ENCODE peak calls at places on chromosomes 3 and 15, in ten cellular contexts. One of them, this sample, is unnamed.

GRCh38 chr3:2141482-2141881 is 42.8 kb downstream of the CNTN4 start:
- DNase-seq in NCI-H1092 treated with DMSO at 0.1 percent for 48 hours: no peak
- DNase-seq in A549: no peak
- DNase-seq in kidney tubule cell: no peak
- DNase-seq in stimulated activated CD4-positive, alpha-beta T cell treated with anti-CD3 and anti-CD28 coated beads, Interleukin-1b, Interleukin-23, amount 100 ng/mL, for 1 hour: no peak
- DNase-seq in CD8-positive, alpha-beta T cell: no peak
- DNase-seq in astrocyte of the spinal cord: no peak
- DNase-seq in activated CD8-positive, alpha-beta memory T cell treated with anti-CD3 and anti-CD28 coated beads, Interleukin-2, amount 50 U/mL, for 4 hours: no peak
- DNase-seq in left ventricle myocardium superior: no peak
- DNase-seq in activated gamma-delta T cell treated with Interleukin-2 at 50 U/mL for 16 hours: no peak
- DNase-seq in this sample: no peak

GRCh38 chr3:195160257-195160898 is 110.6 kb downstream of the XXYLT1 start:
- DNase-seq in stimulated activated CD4-positive, alpha-beta T cell treated with anti-CD3 and anti-CD28 coated beads, Interleukin-1b, Interleukin-23, amount 100 ng/mL, for 1 hour: no peak
- DNase-seq in activated gamma-delta T cell treated with Interleukin-2 at 50 U/mL for 16 hours: no peak
- DNase-seq in A549: no peak
- DNase-seq in astrocyte of the spinal cord: no peak
- DNase-seq in left ventricle myocardium superior: no peak
- DNase-seq in NCI-H1092 treated with DMSO at 0.1 percent for 48 hours: no peak
- DNase-seq in CD8-positive, alpha-beta T cell: no peak
- DNase-seq in kidney tubule cell: peak
- DNase-seq in activated CD8-positive, alpha-beta memory T cell treated with anti-CD3 and anti-CD28 coated beads, Interleukin-2, amount 50 U/mL, for 4 hours: no peak
- DNase-seq in this sample: no peak

GRCh38 chr3:9064853-9065252 is 101.6 kb upstream of the RAD18 start:
- DNase-seq in activated gamma-delta T cell treated with Interleukin-2 at 50 U/mL for 16 hours: no peak
- DNase-seq in A549: no peak
- DNase-seq in NCI-H1092 treated with DMSO at 0.1 percent for 48 hours: no peak
- DNase-seq in activated CD8-positive, alpha-beta memory T cell treated with anti-CD3 and anti-CD28 coated beads, Interleukin-2, amount 50 U/mL, for 4 hours: no peak
- DNase-seq in stimulated activated CD4-positive, alpha-beta T cell treated with anti-CD3 and anti-CD28 coated beads, Interleukin-1b, Interleukin-23, amount 100 ng/mL, for 1 hour: no peak
- DNase-seq in astrocyte of the spinal cord: no peak
- DNase-seq in kidney tubule cell: no peak
- DNase-seq in CD8-positive, alpha-beta T cell: no peak
- DNase-seq in left ventricle myocardium superior: peak
- DNase-seq in this sample: no peak

GRCh38 chr3:66153471-66153870 is 67.3 kb upstream of the SLC25A26 start:
- DNase-seq in astrocyte of the spinal cord: no peak
- DNase-seq in kidney tubule cell: peak
- DNase-seq in stimulated activated CD4-positive, alpha-beta T cell treated with anti-CD3 and anti-CD28 coated beads, Interleukin-1b, Interleukin-23, amount 100 ng/mL, for 1 hour: no peak
- DNase-seq in CD8-positive, alpha-beta T cell: no peak
- DNase-seq in NCI-H1092 treated with DMSO at 0.1 percent for 48 hours: no peak
- DNase-seq in activated gamma-delta T cell treated with Interleukin-2 at 50 U/mL for 16 hours: no peak
- DNase-seq in left ventricle myocardium superior: no peak
- DNase-seq in A549: no peak
- DNase-seq in activated CD8-positive, alpha-beta memory T cell treated with anti-CD3 and anti-CD28 coated beads, Interleukin-2, amount 50 U/mL, for 4 hours: no peak
- DNase-seq in this sample: no peak

GRCh38 chr3:147030274-147030673 is 376.1 kb downstream of the ZIC4 start:
- DNase-seq in A549: no peak
- DNase-seq in NCI-H1092 treated with DMSO at 0.1 percent for 48 hours: no peak
- DNase-seq in stimulated activated CD4-positive, alpha-beta T cell treated with anti-CD3 and anti-CD28 coated beads, Interleukin-1b, Interleukin-23, amount 100 ng/mL, for 1 hour: no peak
- DNase-seq in activated CD8-positive, alpha-beta memory T cell treated with anti-CD3 and anti-CD28 coated beads, Interleukin-2, amount 50 U/mL, for 4 hours: no peak
- DNase-seq in CD8-positive, alpha-beta T cell: no peak
- DNase-seq in kidney tubule cell: no peak
- DNase-seq in astrocyte of the spinal cord: peak
- DNase-seq in activated gamma-delta T cell treated with Interleukin-2 at 50 U/mL for 16 hours: no peak
- DNase-seq in left ventricle myocardium superior: no peak
- DNase-seq in this sample: no peak

GRCh38 chr3:172201136-172201989 is 162.0 kb downstream of the FNDC3B start:
- DNase-seq in A549: no peak
- DNase-seq in astrocyte of the spinal cord: peak
- DNase-seq in stimulated activated CD4-positive, alpha-beta T cell treated with anti-CD3 and anti-CD28 coated beads, Interleukin-1b, Interleukin-23, amount 100 ng/mL, for 1 hour: no peak
- DNase-seq in left ventricle myocardium superior: peak
- DNase-seq in CD8-positive, alpha-beta T cell: no peak
- DNase-seq in activated gamma-delta T cell treated with Interleukin-2 at 50 U/mL for 16 hours: no peak
- DNase-seq in activated CD8-positive, alpha-beta memory T cell treated with anti-CD3 and anti-CD28 coated beads, Interleukin-2, amount 50 U/mL, for 4 hours: no peak
- DNase-seq in kidney tubule cell: peak
- DNase-seq in NCI-H1092 treated with DMSO at 0.1 percent for 48 hours: peak
- DNase-seq in this sample: peak

GRCh38 chr15:36400936-36401585 is 178.4 kb upstream of the CDIN1 start:
- DNase-seq in left ventricle myocardium superior: no peak
- DNase-seq in kidney tubule cell: no peak
- DNase-seq in A549: no peak
- DNase-seq in stimulated activated CD4-positive, alpha-beta T cell treated with anti-CD3 and anti-CD28 coated beads, Interleukin-1b, Interleukin-23, amount 100 ng/mL, for 1 hour: no peak
- DNase-seq in NCI-H1092 treated with DMSO at 0.1 percent for 48 hours: no peak
- DNase-seq in astrocyte of the spinal cord: no peak
- DNase-seq in CD8-positive, alpha-beta T cell: no peak
- DNase-seq in activated CD8-positive, alpha-beta memory T cell treated with anti-CD3 and anti-CD28 coated beads, Interleukin-2, amount 50 U/mL, for 4 hours: no peak
- DNase-seq in activated gamma-delta T cell treated with Interleukin-2 at 50 U/mL for 16 hours: no peak
- DNase-seq in this sample: no peak

GRCh38 chr15:58381696-58382095 is 50.1 kb upstream of the LIPC start:
- DNase-seq in A549: no peak
- DNase-seq in activated gamma-delta T cell treated with Interleukin-2 at 50 U/mL for 16 hours: no peak
- DNase-seq in activated CD8-positive, alpha-beta memory T cell treated with anti-CD3 and anti-CD28 coated beads, Interleukin-2, amount 50 U/mL, for 4 hours: no peak
- DNase-seq in stimulated activated CD4-positive, alpha-beta T cell treated with anti-CD3 and anti-CD28 coated beads, Interleukin-1b, Interleukin-23, amount 100 ng/mL, for 1 hour: no peak
- DNase-seq in kidney tubule cell: no peak
- DNase-seq in left ventricle myocardium superior: no peak
- DNase-seq in CD8-positive, alpha-beta T cell: no peak
- DNase-seq in astrocyte of the spinal cord: no peak
- DNase-seq in NCI-H1092 treated with DMSO at 0.1 percent for 48 hours: no peak
- DNase-seq in this sample: no peak

GRCh38 chr3:194900886-194901522 is 215.3 kb downstream of the FAM43A start:
- DNase-seq in NCI-H1092 treated with DMSO at 0.1 percent for 48 hours: no peak
- DNase-seq in activated gamma-delta T cell treated with Interleukin-2 at 50 U/mL for 16 hours: no peak
- DNase-seq in stimulated activated CD4-positive, alpha-beta T cell treated with anti-CD3 and anti-CD28 coated beads, Interleukin-1b, Interleukin-23, amount 100 ng/mL, for 1 hour: no peak
- DNase-seq in A549: no peak
- DNase-seq in CD8-positive, alpha-beta T cell: no peak
- DNase-seq in activated CD8-positive, alpha-beta memory T cell treated with anti-CD3 and anti-CD28 coated beads, Interleukin-2, amount 50 U/mL, for 4 hours: no peak
- DNase-seq in kidney tubule cell: no peak
- DNase-seq in left ventricle myocardium superior: no peak
- DNase-seq in astrocyte of the spinal cord: no peak
- DNase-seq in this sample: no peak